ENCODE peak calls at places on chromosome 22, in eight cellular contexts. One of them, this sample, is unnamed.
A peak's percentile ranks its signal among the peaks of the same experiment; 100 is the strongest.

GRCh38 chr22:25898707-25899365 is 156.8 kb downstream of the MYO18B start:
- DNase-seq in NCI-H446 treated with DMSO at 0.1 percent for 48 hours: peak; percentile 32
- DNase-seq in hypothalamus: no peak
- DNase-seq in RPMI8226: peak; percentile 9
- DNase-seq in T1000: no peak
- DNase-seq in CD8-positive, alpha-beta T cell: no peak
- DNase-seq in HAP-1: no peak
- DNase-seq in neural progenitor cell: peak; percentile 64
- DNase-seq in this sample: no peak

GRCh38 chr22:30804626-30805025 is 110.0 kb downstream of the OSBP2 start:
- DNase-seq in NCI-H446 treated with DMSO at 0.1 percent for 48 hours: no peak
- DNase-seq in hypothalamus: no peak
- DNase-seq in RPMI8226: no peak
- DNase-seq in T1000: no peak
- DNase-seq in CD8-positive, alpha-beta T cell: no peak
- DNase-seq in HAP-1: no peak
- DNase-seq in neural progenitor cell: no peak
- DNase-seq in this sample: no peak

GRCh38 chr22:42967933-42968332 is 47.0 kb downstream of the PACSIN2 start:
- DNase-seq in NCI-H446 treated with DMSO at 0.1 percent for 48 hours: no peak
- DNase-seq in hypothalamus: no peak
- DNase-seq in RPMI8226: no peak
- DNase-seq in T1000: no peak
- DNase-seq in CD8-positive, alpha-beta T cell: no peak
- DNase-seq in HAP-1: no peak
- DNase-seq in neural progenitor cell: no peak
- DNase-seq in this sample: no peak

GRCh38 chr22:38314992-38315800 is 2.0 kb downstream of the CSNK1E start:
- DNase-seq in NCI-H446 treated with DMSO at 0.1 percent for 48 hours: no peak
- DNase-seq in hypothalamus: no peak
- DNase-seq in RPMI8226: peak; percentile 78
- DNase-seq in T1000: no peak
- DNase-seq in CD8-positive, alpha-beta T cell: no peak
- DNase-seq in HAP-1: no peak
- DNase-seq in neural progenitor cell: peak; percentile 26
- DNase-seq in this sample: no peak

GRCh38 chr22:19979712-19980493 is 36.7 kb downstream of the ARVCF start:
- DNase-seq in NCI-H446 treated with DMSO at 0.1 percent for 48 hours: no peak
- DNase-seq in hypothalamus: no peak
- DNase-seq in RPMI8226: no peak
- DNase-seq in T1000: no peak
- DNase-seq in CD8-positive, alpha-beta T cell: no peak
- DNase-seq in HAP-1: no peak
- DNase-seq in neural progenitor cell: no peak
- DNase-seq in this sample: no peak

GRCh38 chr22:42134033-42135020 is 3.7 kb upstream of the CYP2D6 start:
- DNase-seq in NCI-H446 treated with DMSO at 0.1 percent for 48 hours: no peak
- DNase-seq in hypothalamus: no peak
- DNase-seq in RPMI8226: no peak
- DNase-seq in T1000: no peak
- DNase-seq in CD8-positive, alpha-beta T cell: no peak
- DNase-seq in HAP-1: no peak
- DNase-seq in neural progenitor cell: no peak
- DNase-seq in this sample: no peak

GRCh38 chr22:29780781-29781676 is 13.9 kb downstream of the UQCR10 start:
- DNase-seq in NCI-H446 treated with DMSO at 0.1 percent for 48 hours: no peak
- DNase-seq in hypothalamus: no peak
- DNase-seq in RPMI8226: peak; percentile 17
- DNase-seq in T1000: peak; percentile 52
- DNase-seq in CD8-positive, alpha-beta T cell: no peak
- DNase-seq in HAP-1: no peak
- DNase-seq in neural progenitor cell: no peak
- DNase-seq in this sample: peak; percentile 67

GRCh38 chr22:46761539-46762237 is 762 bp upstream of the TBC1D22A start:
- DNase-seq in NCI-H446 treated with DMSO at 0.1 percent for 48 hours: no peak
- DNase-seq in hypothalamus: no peak
- DNase-seq in RPMI8226: peak; percentile 15
- DNase-seq in T1000: no peak
- DNase-seq in CD8-positive, alpha-beta T cell: no peak
- DNase-seq in HAP-1: no peak
- DNase-seq in neural progenitor cell: peak; percentile 64
- DNase-seq in this sample: peak; percentile 22

GRCh38 chr22:49996532-49997220 is 15.9 kb downstream of the IL17REL start:
- DNase-seq in NCI-H446 treated with DMSO at 0.1 percent for 48 hours: no peak
- DNase-seq in hypothalamus: no peak
- DNase-seq in RPMI8226: no peak
- DNase-seq in T1000: no peak
- DNase-seq in CD8-positive, alpha-beta T cell: no peak
- DNase-seq in HAP-1: no peak
- DNase-seq in neural progenitor cell: no peak
- DNase-seq in this sample: no peak

GRCh38 chr22:18063311-18063710 is 14.5 kb upstream of the PEX26 start:
- DNase-seq in NCI-H446 treated with DMSO at 0.1 percent for 48 hours: no peak
- DNase-seq in hypothalamus: no peak
- DNase-seq in RPMI8226: no peak
- DNase-seq in T1000: peak; percentile 89
- DNase-seq in CD8-positive, alpha-beta T cell: no peak
- DNase-seq in HAP-1: no peak
- DNase-seq in neural progenitor cell: no peak
- DNase-seq in this sample: no peak

GRCh38 chr22:33573479-33573878 is 346.8 kb downstream of the LARGE1 start:
- DNase-seq in NCI-H446 treated with DMSO at 0.1 percent for 48 hours: no peak
- DNase-seq in hypothalamus: no peak
- DNase-seq in RPMI8226: no peak
- DNase-seq in T1000: no peak
- DNase-seq in CD8-positive, alpha-beta T cell: no peak
- DNase-seq in HAP-1: no peak
- DNase-seq in neural progenitor cell: no peak
- DNase-seq in this sample: no peak

GRCh38 chr22:17692841-17693240 is 54.3 kb downstream of the BCL2L13 start:
- DNase-seq in NCI-H446 treated with DMSO at 0.1 percent for 48 hours: no peak
- DNase-seq in hypothalamus: no peak
- DNase-seq in RPMI8226: no peak
- DNase-seq in T1000: no peak
- DNase-seq in CD8-positive, alpha-beta T cell: no peak
- DNase-seq in HAP-1: no peak
- DNase-seq in neural progenitor cell: no peak
- DNase-seq in this sample: no peak

GRCh38 chr22:40714514-40714966 is 35.3 kb downstream of the MCHR1 start:
- DNase-seq in NCI-H446 treated with DMSO at 0.1 percent for 48 hours: no peak
- DNase-seq in hypothalamus: no peak
- DNase-seq in RPMI8226: peak; percentile 28
- DNase-seq in T1000: no peak
- DNase-seq in CD8-positive, alpha-beta T cell: no peak
- DNase-seq in HAP-1: no peak
- DNase-seq in neural progenitor cell: peak; percentile 94
- DNase-seq in this sample: no peak

GRCh38 chr22:33397381-33397907 is 339.3 kb upstream of the SYN3 start:
- DNase-seq in NCI-H446 treated with DMSO at 0.1 percent for 48 hours: no peak
- DNase-seq in hypothalamus: no peak
- DNase-seq in RPMI8226: no peak
- DNase-seq in T1000: no peak
- DNase-seq in CD8-positive, alpha-beta T cell: no peak
- DNase-seq in HAP-1: no peak
- DNase-seq in neural progenitor cell: no peak
- DNase-seq in this sample: no peak

GRCh38 chr22:22194931-22195264 is 49.7 kb upstream of the VPREB1 start:
- DNase-seq in NCI-H446 treated with DMSO at 0.1 percent for 48 hours: no peak
- DNase-seq in hypothalamus: no peak
- DNase-seq in RPMI8226: no peak
- DNase-seq in T1000: no peak
- DNase-seq in CD8-positive, alpha-beta T cell: no peak
- DNase-seq in HAP-1: no peak
- DNase-seq in neural progenitor cell: no peak
- DNase-seq in this sample: no peak

GRCh38 chr22:24185501-24186351 is 4.4 kb downstream of the SUSD2 start:
- DNase-seq in NCI-H446 treated with DMSO at 0.1 percent for 48 hours: no peak
- DNase-seq in hypothalamus: no peak
- DNase-seq in RPMI8226: no peak
- DNase-seq in T1000: no peak
- DNase-seq in CD8-positive, alpha-beta T cell: no peak
- DNase-seq in HAP-1: no peak
- DNase-seq in neural progenitor cell: no peak
- DNase-seq in this sample: no peak

GRCh38 chr22:32995335-32995734 is 62.8 kb downstream of the SYN3 start:
- DNase-seq in NCI-H446 treated with DMSO at 0.1 percent for 48 hours: no peak
- DNase-seq in hypothalamus: no peak
- DNase-seq in RPMI8226: no peak
- DNase-seq in T1000: no peak
- DNase-seq in CD8-positive, alpha-beta T cell: no peak
- DNase-seq in HAP-1: no peak
- DNase-seq in neural progenitor cell: no peak
- DNase-seq in this sample: no peak

GRCh38 chr22:29886601-29887000 is 3.6 kb downstream of the MTMR3 start:
- DNase-seq in NCI-H446 treated with DMSO at 0.1 percent for 48 hours: no peak
- DNase-seq in hypothalamus: no peak
- DNase-seq in RPMI8226: no peak
- DNase-seq in T1000: no peak
- DNase-seq in CD8-positive, alpha-beta T cell: no peak
- DNase-seq in HAP-1: no peak
- DNase-seq in neural progenitor cell: no peak
- DNase-seq in this sample: no peak

GRCh38 chr22:16961477-16962186 is 46.4 kb downstream of the GAB4 start:
- DNase-seq in NCI-H446 treated with DMSO at 0.1 percent for 48 hours: no peak
- DNase-seq in hypothalamus: no peak
- DNase-seq in RPMI8226: no peak
- DNase-seq in T1000: no peak
- DNase-seq in CD8-positive, alpha-beta T cell: no peak
- DNase-seq in HAP-1: no peak
- DNase-seq in neural progenitor cell: no peak
- DNase-seq in this sample: no peak

GRCh38 chr22:31269892-31270574 is 22.3 kb downstream of the PIK3IP1 start:
- DNase-seq in NCI-H446 treated with DMSO at 0.1 percent for 48 hours: no peak
- DNase-seq in hypothalamus: no peak
- DNase-seq in RPMI8226: no peak
- DNase-seq in T1000: no peak
- DNase-seq in CD8-positive, alpha-beta T cell: no peak
- DNase-seq in HAP-1: no peak
- DNase-seq in neural progenitor cell: no peak
- DNase-seq in this sample: no peak

GRCh38 chr22:25197335-25197734 is 2.3 kb upstream of the CRYBB3 start:
- DNase-seq in NCI-H446 treated with DMSO at 0.1 percent for 48 hours: no peak
- DNase-seq in hypothalamus: no peak
- DNase-seq in RPMI8226: no peak
- DNase-seq in T1000: no peak
- DNase-seq in CD8-positive, alpha-beta T cell: no peak
- DNase-seq in HAP-1: no peak
- DNase-seq in neural progenitor cell: no peak
- DNase-seq in this sample: no peak

GRCh38 chr22:45671051-45671782 is 417 bp upstream of the ATXN10 start:
- DNase-seq in NCI-H446 treated with DMSO at 0.1 percent for 48 hours: no peak
- DNase-seq in hypothalamus: no peak
- DNase-seq in RPMI8226: no peak
- DNase-seq in T1000: no peak
- DNase-seq in CD8-positive, alpha-beta T cell: no peak
- DNase-seq in HAP-1: peak; percentile 81
- DNase-seq in neural progenitor cell: peak; percentile 58
- DNase-seq in this sample: no peak

GRCh38 chr22:29205598-29206371 is at the start of gene EMID1:
- DNase-seq in NCI-H446 treated with DMSO at 0.1 percent for 48 hours: no peak
- DNase-seq in hypothalamus: no peak
- DNase-seq in RPMI8226: peak; percentile 65
- DNase-seq in T1000: no peak
- DNase-seq in CD8-positive, alpha-beta T cell: no peak
- DNase-seq in HAP-1: no peak
- DNase-seq in neural progenitor cell: peak; percentile 79
- DNase-seq in this sample: no peak

GRCh38 chr22:37569009-37569920 is 9.0 kb downstream of the CDC42EP1 start:
- DNase-seq in NCI-H446 treated with DMSO at 0.1 percent for 48 hours: no peak
- DNase-seq in hypothalamus: peak; percentile 82
- DNase-seq in RPMI8226: no peak
- DNase-seq in T1000: no peak
- DNase-seq in CD8-positive, alpha-beta T cell: no peak
- DNase-seq in HAP-1: no peak
- DNase-seq in neural progenitor cell: no peak
- DNase-seq in this sample: no peak

GRCh38 chr22:50247748-50248147 is 2.9 kb upstream of the TUBGCP6 start:
- DNase-seq in NCI-H446 treated with DMSO at 0.1 percent for 48 hours: no peak
- DNase-seq in hypothalamus: no peak
- DNase-seq in RPMI8226: peak; percentile 31
- DNase-seq in T1000: no peak
- DNase-seq in CD8-positive, alpha-beta T cell: no peak
- DNase-seq in HAP-1: no peak
- DNase-seq in neural progenitor cell: peak; percentile 66
- DNase-seq in this sample: peak; percentile 59

GRCh38 chr22:46171940-46172339 is 21.6 kb downstream of the PPARA start:
- DNase-seq in NCI-H446 treated with DMSO at 0.1 percent for 48 hours: no peak
- DNase-seq in hypothalamus: no peak
- DNase-seq in RPMI8226: peak; percentile 42
- DNase-seq in T1000: no peak
- DNase-seq in CD8-positive, alpha-beta T cell: no peak
- DNase-seq in HAP-1: no peak
- DNase-seq in neural progenitor cell: no peak
- DNase-seq in this sample: peak; percentile 49

GRCh38 chr22:48089601-48090331 is 1327.3 kb downstream of the TBC1D22A start:
- DNase-seq in NCI-H446 treated with DMSO at 0.1 percent for 48 hours: peak; percentile 10
- DNase-seq in hypothalamus: no peak
- DNase-seq in RPMI8226: no peak
- DNase-seq in T1000: no peak
- DNase-seq in CD8-positive, alpha-beta T cell: no peak
- DNase-seq in HAP-1: no peak
- DNase-seq in neural progenitor cell: no peak
- DNase-seq in this sample: no peak

GRCh38 chr22:47144791-47145425 is 382.5 kb downstream of the TBC1D22A start:
- DNase-seq in NCI-H446 treated with DMSO at 0.1 percent for 48 hours: no peak
- DNase-seq in hypothalamus: no peak
- DNase-seq in RPMI8226: no peak
- DNase-seq in T1000: no peak
- DNase-seq in CD8-positive, alpha-beta T cell: no peak
- DNase-seq in HAP-1: no peak
- DNase-seq in neural progenitor cell: no peak
- DNase-seq in this sample: no peak

GRCh38 chr22:49535126-49535525 is 292.5 kb downstream of the BRD1 start:
- DNase-seq in NCI-H446 treated with DMSO at 0.1 percent for 48 hours: no peak
- DNase-seq in hypothalamus: no peak
- DNase-seq in RPMI8226: no peak
- DNase-seq in T1000: no peak
- DNase-seq in CD8-positive, alpha-beta T cell: no peak
- DNase-seq in HAP-1: no peak
- DNase-seq in neural progenitor cell: no peak
- DNase-seq in this sample: no peak

GRCh38 chr22:47918276-47918928 is 1156.0 kb downstream of the TBC1D22A start:
- DNase-seq in NCI-H446 treated with DMSO at 0.1 percent for 48 hours: no peak
- DNase-seq in hypothalamus: no peak
- DNase-seq in RPMI8226: peak; percentile 80
- DNase-seq in T1000: no peak
- DNase-seq in CD8-positive, alpha-beta T cell: peak; percentile 13
- DNase-seq in HAP-1: no peak
- DNase-seq in neural progenitor cell: no peak
- DNase-seq in this sample: no peak

GRCh38 chr22:17922925-17923898 is 101.1 kb downstream of the MICAL3 start:
- DNase-seq in NCI-H446 treated with DMSO at 0.1 percent for 48 hours: peak; percentile 91
- DNase-seq in hypothalamus: no peak
- DNase-seq in RPMI8226: no peak
- DNase-seq in T1000: peak; percentile 32
- DNase-seq in CD8-positive, alpha-beta T cell: no peak
- DNase-seq in HAP-1: no peak
- DNase-seq in neural progenitor cell: no peak
- DNase-seq in this sample: no peak

GRCh38 chr22:37741312-37741795 is 44.5 kb downstream of the TRIOBP start:
- DNase-seq in NCI-H446 treated with DMSO at 0.1 percent for 48 hours: no peak
- DNase-seq in hypothalamus: no peak
- DNase-seq in RPMI8226: peak; percentile 87
- DNase-seq in T1000: no peak
- DNase-seq in CD8-positive, alpha-beta T cell: no peak
- DNase-seq in HAP-1: no peak
- DNase-seq in neural progenitor cell: peak; percentile 27
- DNase-seq in this sample: peak; percentile 60

GRCh38 chr22:25752615-25753214 is 10.7 kb downstream of the MYO18B start:
- DNase-seq in NCI-H446 treated with DMSO at 0.1 percent for 48 hours: no peak
- DNase-seq in hypothalamus: no peak
- DNase-seq in RPMI8226: no peak
- DNase-seq in T1000: no peak
- DNase-seq in CD8-positive, alpha-beta T cell: no peak
- DNase-seq in HAP-1: no peak
- DNase-seq in neural progenitor cell: no peak
- DNase-seq in this sample: no peak

GRCh38 chr22:40654522-40655167 is 18.1 kb upstream of the MRTFA start:
- DNase-seq in NCI-H446 treated with DMSO at 0.1 percent for 48 hours: peak; percentile 79
- DNase-seq in hypothalamus: peak; percentile 31
- DNase-seq in RPMI8226: no peak
- DNase-seq in T1000: peak; percentile 5
- DNase-seq in CD8-positive, alpha-beta T cell: no peak
- DNase-seq in HAP-1: peak; percentile 8
- DNase-seq in neural progenitor cell: no peak
- DNase-seq in this sample: peak; percentile 14

This sample was measured in RWPE1.